ENCODE peak calls at places on chromosomes 4 and X, in six cellular contexts. K is GM23248, J is fibroblast of lung, I is MM.1S, O is GM23338, D is hepatocyte. P is an unnamed sample. For H3K4me1, the result is how much of the 10 kb centered on the place peaks cover.

GRCh38 chrX:123140454-123140853 is 43.6 kb upstream of the GRIA3 start:
- DNase-seq in K (no peak), J (no peak), I (no peak), O (no peak), D (no peak), P (no peak)

GRCh38 chr4:169018406-169018805 is 8.4 kb upstream of the CBR4 start:
- DNase-seq in K (no peak), J (no peak), I (no peak), O (no peak), D (no peak), P (no peak)

GRCh38 chrX:33211356-33212254 is at the start of gene DMD:
- DNase-seq in K (no peak), J (peak), I (no peak), O (peak), D (peak), P (peak)

GRCh38 chrX:67872958-67873357 is 329.1 kb downstream of the AR start:
- DNase-seq in K (no peak), J (no peak), I (no peak), O (no peak), D (no peak), P (no peak)

GRCh38 chrX:97334850-97335249 is 451.1 kb downstream of the RPA4 start:
- DNase-seq in K (no peak), J (no peak), I (no peak), O (no peak), D (no peak), P (no peak)

GRCh38 chrX:51144828-51145442 is 187.7 kb upstream of the NUDT10 start:
- DNase-seq in K (peak), J (peak), I (peak), O (peak), D (peak), P (peak)

GRCh38 chr4:16590792-16591191 is 307.7 kb downstream of the LDB2 start:
- DNase-seq in K (no peak), J (no peak), I (no peak), O (no peak), D (no peak), P (peak)

GRCh38 chr4:17152941-17153340 is 254.5 kb upstream of the LDB2 start:
- DNase-seq in K (no peak), J (no peak), I (no peak), O (no peak), D (no peak), P (no peak)

GRCh38 chr4:5722328-5722727 is 11.3 kb downstream of the EVC start:
- DNase-seq in K (peak), J (peak), I (no peak), O (no peak), D (peak), P (no peak)

GRCh38 chr4:168199262-168199957 is 107.1 kb downstream of the ANXA10 start:
- DNase-seq in K (no peak), J (no peak), I (no peak), O (no peak), D (no peak), P (no peak)

GRCh38 chr4:15707363-15707715 is 4.5 kb downstream of the BST1 start:
- DNase-seq in K (peak), J (no peak), I (no peak), O (no peak), D (no peak), P (no peak)

GRCh38 chrX:1506916-1507315 is 30.1 kb downstream of the P2RY8 start:
- DNase-seq in K (no peak), J (no peak), I (no peak), O (no peak), D (no peak), P (no peak)

GRCh38 chr4:151296227-151296626 is 19.3 kb downstream of the PRSS48 start:
- DNase-seq in K (no peak), J (no peak), I (no peak), O (no peak), D (no peak), P (no peak)

GRCh38 chrX:2576793-2577192 is 76.0 kb upstream of the DHRSX start:
- DNase-seq in K (peak), J (no peak), I (no peak), O (no peak), D (no peak), P (no peak)

GRCh38 chrX:13487731-13488505 is 81.5 kb upstream of the EGFL6 start:
- DNase-seq in K (peak), J (peak), I (peak), O (peak), D (peak), P (peak)

GRCh38 chr4:70734971-70735370 is 13.2 kb downstream of the RUFY3 start:
- DNase-seq in K (peak), J (no peak), I (no peak), O (no peak), D (no peak), P (no peak)

GRCh38 chrX:45322382-45322781 is 121.7 kb upstream of the DIPK2B start:
- DNase-seq in K (peak), J (peak), I (peak), O (peak), D (peak), P (peak)

GRCh38 chr4:108163352-108163751 is 5.4 kb downstream of the LEF1 start:
- DNase-seq in K (no peak), J (no peak), I (no peak), O (no peak), D (no peak), P (no peak)

GRCh38 chrX:40003071-40003981 is 94.4 kb downstream of the BCOR start:
- DNase-seq in K (no peak), J (no peak), I (no peak), O (no peak), D (no peak), P (peak)

GRCh38 chrX:55056820-55057690 is 17.8 kb upstream of the PAGE2B start:
- DNase-seq in K (peak), J (peak), I (peak), O (no peak), D (no peak), P (no peak)

GRCh38 chrX:68937581-68937980 is 108.8 kb downstream of the EFNB1 start:
- DNase-seq in K (no peak), J (no peak), I (no peak), O (no peak), D (no peak), P (no peak)

GRCh38 chr4:39280770-39281169 is 85.4 kb downstream of the RFC1 start:
- DNase-seq in K (no peak), J (no peak), I (no peak), O (no peak), D (no peak), P (no peak)

GRCh38 chrX:136880003-136880451 is 498 bp downstream of the RBMX start:
- DNase-seq in K (peak), J (peak), I (peak), O (peak), D (no peak), P (peak)

GRCh38 chr4:85787133-85787532 is 312.2 kb downstream of the ARHGAP24 start:
- DNase-seq in K (peak), J (peak), I (no peak), O (no peak), D (peak), P (no peak)

GRCh38 chr4:15694431-15694830 is 8.4 kb upstream of the BST1 start:
- DNase-seq in K (no peak), J (no peak), I (no peak), O (no peak), D (no peak), P (no peak)

GRCh38 chr4:40858946-40859345 is 109.2 kb downstream of the NSUN7 start:
- DNase-seq in K (no peak), J (no peak), I (no peak), O (no peak), D (no peak), P (no peak)

GRCh38 chr4:134276476-134276875 is 74.9 kb upstream of the PABPC4L start:
- DNase-seq in K (no peak), J (no peak), I (no peak), O (no peak), D (no peak), P (no peak)

GRCh38 chrX:37578045-37578444 is 6.6 kb downstream of the LANCL3 start:
- DNase-seq in K (no peak), J (no peak), I (no peak), O (no peak), D (no peak), P (no peak)

GRCh38 chr4:21688596-21689265 is 259.8 kb downstream of the KCNIP4 start:
- DNase-seq in K (no peak), J (no peak), I (no peak), O (no peak), D (no peak), P (peak)

GRCh38 chr4:18975916-18976610 is 954.5 kb upstream of the LCORL start:
- DNase-seq in K (no peak), J (peak), I (no peak), O (no peak), D (no peak), P (no peak)

GRCh38 chrX:110320588-110320987 is 2.7 kb upstream of the AMMECR1 start:
- DNase-seq in K (no peak), J (no peak), I (no peak), O (peak), D (no peak), P (no peak)

GRCh38 chrX:148380614-148381561 is 119.5 kb upstream of the AFF2 start:
- DNase-seq in K (peak), J (no peak), I (peak), O (no peak), D (peak), P (no peak)

GRCh38 chr4:140684314-140684713 is 71.9 kb downstream of the TBC1D9 start:
- DNase-seq in K (no peak), J (no peak), I (no peak), O (no peak), D (no peak), P (no peak)

GRCh38 chr4:132056466-132056865 is 1092.6 kb upstream of the PCDH10 start:
- DNase-seq in K (no peak), J (peak), I (no peak), O (no peak), D (no peak), P (no peak)

GRCh38 chr4:47528651-47529050 is 43.6 kb downstream of the ATP10D start:
- DNase-seq in K (peak), J (peak), I (no peak), O (no peak), D (no peak), P (no peak)

GRCh38 chr4:112189754-112190153 is 41.8 kb upstream of the AP1AR start:
- DNase-seq in K (peak), J (peak), I (no peak), O (peak), D (no peak), P (no peak)

GRCh38 chr4:82371398-82371972 is 2.3 kb downstream of the HNRNPD start:
- DNase-seq in K (peak), J (peak), I (no peak), O (peak), D (no peak), P (no peak)

GRCh38 chrX:46587158-46587557 is 13.6 kb downstream of the CHST7 start:
- DNase-seq in K (peak), J (no peak), I (no peak), O (no peak), D (no peak), P (no peak)

GRCh38 chrX:46580613-46581012 is 7.0 kb downstream of the CHST7 start:
- DNase-seq in K (no peak), J (no peak), I (no peak), O (no peak), D (no peak), P (no peak)

GRCh38 chrX:46579250-46579649 is 5.7 kb downstream of the CHST7 start:
- DNase-seq in K (no peak), J (no peak), I (no peak), O (no peak), D (no peak), P (no peak)

GRCh38 chrX:46582325-46582724 is 8.8 kb downstream of the CHST7 start:
- DNase-seq in K (peak), J (peak), I (no peak), O (no peak), D (no peak), P (no peak)

GRCh38 chrX:46582964-46583363 is 9.4 kb downstream of the CHST7 start:
- DNase-seq in K (peak), J (peak), I (no peak), O (no peak), D (no peak), P (no peak)
- H3K4me2 ChIP-seq in K (peak), J (peak), I (no peak), O (no peak), D (no peak), P (peak)

GRCh38 chrX:107673933-107674479 is 45.7 kb downstream of the PRPS1 start:
- DNase-seq in K (peak), J (peak), I (peak), O (peak), D (peak), P (peak)
- H3K4me1 ChIP-seq in K (under half), J (under half), I (under half), O (under half), D (under half), P (under half)

DNA sequence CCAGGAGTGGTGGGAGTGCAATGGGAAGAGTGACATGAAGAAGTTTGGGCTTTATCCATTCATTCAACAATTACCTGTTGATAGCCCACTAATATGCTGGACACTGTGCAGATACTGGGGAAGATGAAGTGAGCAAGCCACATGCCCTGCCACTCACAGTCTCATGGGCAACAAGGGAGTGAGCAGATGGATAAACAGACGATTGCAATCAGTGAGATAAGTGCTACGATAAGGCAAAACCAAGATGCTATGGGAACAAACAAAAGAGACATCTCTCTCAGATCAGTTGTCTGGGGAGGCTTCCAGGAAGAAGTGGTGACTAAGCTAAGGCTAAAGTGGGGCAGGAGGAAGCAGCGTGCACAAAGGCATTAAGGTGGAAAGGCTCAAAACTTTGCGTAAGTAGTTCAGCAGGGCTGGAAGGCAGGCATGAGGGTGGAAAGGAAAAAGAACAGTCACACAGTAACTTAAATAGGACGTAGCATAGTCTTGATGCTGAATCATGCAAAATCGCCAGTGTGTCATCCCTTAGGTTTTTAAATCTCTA is 31.7 kb downstream of the GAB3 start:
- DNase-seq in K (peak), J (peak), I (no peak), O (no peak), D (no peak), P (no peak)
- H3K4me2 ChIP-seq in K (no peak), J (no peak), I (no peak), O (no peak), D (no peak), P (no peak)

GRCh38 chr4:175418511-175418910 is 393.6 kb downstream of the GPM6A start:
- DNase-seq in K (no peak), J (no peak), I (no peak), O (no peak), D (no peak), P (no peak)

GRCh38 chr4:175424111-175424510 is 388.0 kb downstream of the GPM6A start:
- DNase-seq in K (peak), J (no peak), I (no peak), O (no peak), D (no peak), P (no peak)

GRCh38 chr4:175419120-175419774 is 392.8 kb downstream of the GPM6A start:
- DNase-seq in K (peak), J (peak), I (no peak), O (no peak), D (peak), P (no peak)

GRCh38 chr4:175422331-175422730 is 389.7 kb downstream of the GPM6A start:
- DNase-seq in K (peak), J (peak), I (no peak), O (no peak), D (no peak), P (no peak)

DNA sequence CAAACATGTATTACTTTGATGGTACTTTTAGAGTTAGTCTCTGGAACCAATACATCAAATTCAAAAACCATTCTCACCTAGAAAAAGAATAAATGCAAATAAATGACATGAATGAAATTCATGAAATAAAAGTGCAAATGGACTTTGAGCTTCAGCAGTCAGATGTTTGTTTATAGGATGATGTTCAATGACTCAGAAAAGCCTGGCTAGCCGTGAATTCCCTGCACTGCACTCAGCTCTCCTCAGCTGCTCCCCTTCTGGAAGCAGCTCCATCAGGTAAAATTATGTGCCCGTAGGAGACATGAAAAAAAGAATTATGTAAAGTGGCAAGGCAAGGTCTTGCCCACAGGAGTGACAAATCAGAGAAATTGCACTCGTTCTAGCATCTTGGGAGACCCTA is 390.6 kb downstream of the GPM6A start:
- DNase-seq in K (peak), J (peak), I (no peak), O (no peak), D (peak), P (no peak)
- H3K4me1 ChIP-seq in K (half or more), J (under half), I (under half), O (under half), D (under half), P (under half)

DNA sequence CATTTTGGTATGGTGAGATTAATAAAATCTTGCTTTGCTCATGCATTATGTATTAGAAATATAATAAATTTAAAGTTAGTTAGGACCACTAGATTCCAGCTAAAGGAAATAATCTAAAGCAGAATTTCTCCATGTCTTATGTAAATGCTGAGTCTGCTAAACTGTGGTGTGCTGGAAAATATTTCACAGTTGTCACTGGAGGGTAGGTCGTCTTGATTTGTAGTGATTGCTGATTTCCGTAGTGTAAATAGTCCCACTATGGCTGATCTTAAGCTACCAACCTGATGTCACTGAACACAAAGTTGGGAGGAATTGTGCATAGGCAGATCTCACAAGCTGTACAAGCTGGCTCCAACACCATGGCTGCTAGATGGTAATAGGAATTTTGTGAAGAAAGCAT is 133.4 kb upstream of the NR3C2 start:
- DNase-seq in K (no peak), J (no peak), I (no peak), O (no peak), D (no peak), P (no peak)
- H3K4me2 ChIP-seq in K (no peak), J (no peak), I (no peak), O (no peak), D (no peak), P (no peak)

GRCh38 chr4:159925770-159926169 is 822.9 kb downstream of the RAPGEF2 start:
- DNase-seq in K (no peak), J (no peak), I (no peak), O (peak), D (no peak), P (no peak)
- H3K4me1 ChIP-seq in K (under half), J (under half), I (under half), O (under half), D (under half), P (under half)

DNA sequence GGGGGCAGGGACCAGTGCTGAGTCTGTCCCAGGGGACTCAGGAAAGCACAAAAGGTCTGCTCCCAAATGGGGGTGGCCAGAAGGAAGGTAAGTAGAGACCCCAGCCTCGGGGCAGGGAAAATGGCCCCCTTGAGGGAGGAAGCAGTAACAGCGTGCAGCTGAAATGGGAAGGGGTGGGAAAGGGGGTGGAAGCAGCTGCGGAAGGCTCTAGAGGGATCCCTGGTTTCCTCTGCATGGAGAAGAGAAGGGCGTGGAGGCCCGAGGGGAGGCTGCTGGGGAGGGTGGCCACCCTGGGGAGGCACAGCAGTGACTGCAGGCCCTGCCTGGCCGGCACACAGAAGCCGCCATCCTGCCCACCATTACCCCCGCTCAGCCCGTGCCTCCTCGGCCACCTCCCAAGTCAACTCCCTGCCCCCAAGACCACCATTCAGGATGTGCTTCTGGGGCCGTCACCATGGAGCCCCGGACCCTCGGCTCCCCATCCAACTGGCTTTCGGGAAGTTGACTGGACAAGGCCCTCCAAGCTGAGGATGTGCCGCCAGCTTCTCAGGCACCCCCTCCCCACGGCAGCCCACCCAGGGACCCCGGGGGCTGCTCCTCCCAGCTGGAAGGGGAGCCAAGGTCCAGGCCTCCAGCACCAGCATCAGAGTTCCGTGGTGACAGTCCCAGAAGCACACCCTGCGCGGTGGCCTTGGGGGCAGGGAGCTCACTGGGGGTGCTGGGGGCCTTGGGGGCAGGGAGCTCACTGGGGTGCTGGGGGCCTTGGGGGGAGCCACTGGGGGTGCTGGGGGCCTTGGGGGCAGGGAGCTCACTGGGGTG is 23.6 kb downstream of the CFAP99 start:
- DNase-seq in K (no peak), J (no peak), I (no peak), O (peak), D (no peak), P (no peak)
- H3K4me2 ChIP-seq in K (no peak), J (no peak), I (peak), O (peak), D (no peak), P (no peak)

DNA sequence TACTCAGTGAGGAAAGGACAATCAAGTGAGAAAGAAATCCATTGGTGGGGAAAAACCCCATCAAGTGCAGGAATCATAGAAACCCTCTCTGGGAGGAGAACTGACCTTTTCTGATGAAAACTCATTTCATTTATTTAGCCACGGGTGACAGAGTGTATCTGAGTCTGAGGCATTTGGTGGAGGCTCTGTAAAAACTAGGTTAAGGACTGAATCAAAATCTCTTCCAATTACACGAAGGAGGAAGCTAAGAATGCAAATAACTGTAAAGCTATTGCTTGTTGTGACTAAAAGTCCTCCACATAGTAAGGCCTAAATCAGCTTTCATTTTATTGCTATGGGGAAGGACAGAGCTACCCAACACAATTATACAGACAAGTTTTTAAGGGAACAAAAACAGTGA is 240.6 kb upstream of the PGRMC2 start:
- DNase-seq in K (peak), J (no peak), I (no peak), O (no peak), D (no peak), P (no peak)
- H3K4me1 ChIP-seq in K (half or more), J (under half), I (under half), O (under half), D (under half), P (under half)